ENCODE peak calls at places on chromosomes 4 and X, in seven cellular contexts. J is left ventricle myocardium superior; T is NCI-H524 treated with DMSO at 0.1 percent for 48 hours; U is GM12865; D is coronary artery; O is NCI-H460; M is activated T-cell treated with anti-CD3 and anti-CD28 coated beads, Interleukin-2, amount 50 U/mL, for 4 hours. C is an unnamed sample.

GRCh38 chr4:39308576-39308975 is 57.6 kb downstream of the RFC1 start:
- DNase-seq in J (no peak), T (peak), U (no peak), D (no peak), O (no peak), M (no peak), C (no peak)

GRCh38 chr4:87339440-87339839 is 16.8 kb upstream of the HSD17B13 start:
- DNase-seq in J (no peak), T (no peak), U (no peak), D (no peak), O (no peak), M (no peak), C (no peak)

GRCh38 chr4:112889619-112890294 is 159.7 kb upstream of the ANK2 start:
- DNase-seq in J (no peak), T (no peak), U (no peak), D (no peak), O (no peak), M (no peak), C (no peak)

GRCh38 chrX:134377537-134377936 is 82.4 kb upstream of the HPRT1 start:
- DNase-seq in J (no peak), T (peak), U (peak), D (no peak), O (peak), M (no peak), C (no peak)

GRCh38 chr4:7565483-7565882 is 130.8 kb upstream of the PSAPL1 start:
- DNase-seq in J (no peak), T (no peak), U (no peak), D (no peak), O (no peak), M (no peak), C (no peak)

GRCh38 chrX:101394372-101394771 is 3.6 kb downstream of the RPL36A start:
- DNase-seq in J (no peak), T (no peak), U (no peak), D (no peak), O (no peak), M (no peak), C (no peak)

GRCh38 chr4:124713213-124713592 is 671 bp upstream of the ANKRD50 start:
- DNase-seq in J (peak), T (peak), U (peak), D (peak), O (peak), M (no peak), C (peak)

GRCh38 chr4:101277661-101278060 is 69.7 kb downstream of the PPP3CA start:
- DNase-seq in J (no peak), T (no peak), U (no peak), D (no peak), O (no peak), M (no peak), C (no peak)

GRCh38 chr4:158217763-158218162 is 7.5 kb downstream of the TMEM144 start:
- DNase-seq in J (no peak), T (no peak), U (no peak), D (no peak), O (no peak), M (no peak), C (no peak)

C was measured in mesenteric fat pad.